ENCODE peak calls at places on chromosomes 6 and 20, in six cellular contexts. P, U, V, Z, F and L are unnamed samples.

GRCh38 chr20:2032168-2032567 is 38.3 kb upstream of the PDYN start:
- DNase-seq in P (no peak), U (no peak), V (no peak), Z (no peak), F (no peak), L (no peak)

GRCh38 chr6:157135691-157136090 is 187.6 kb downstream of the TMEM242 start:
- DNase-seq in P (no peak), U (no peak), V (no peak), Z (no peak), F (no peak), L (peak)

GRCh38 chr20:35363190-35363589 is 48.6 kb downstream of the UQCC1 start:
- DNase-seq in P (no peak), U (no peak), V (no peak), Z (peak), F (no peak), L (no peak)

GRCh38 chr6:34174846-34175399 is 29.0 kb upstream of the GRM4 start:
- DNase-seq in P (no peak), U (no peak), V (no peak), Z (no peak), F (no peak), L (no peak)

GRCh38 chr20:17902531-17903083 is 66.0 kb downstream of the SNX5 start:
- DNase-seq in P (no peak), U (no peak), V (no peak), Z (no peak), F (no peak), L (no peak)

GRCh38 chr6:110581682-110582081 is 105.3 kb upstream of the SLC22A16 start:
- DNase-seq in P (no peak), U (no peak), V (no peak), Z (no peak), F (no peak), L (no peak)

GRCh38 chr20:5065489-5066383 is 54.0 kb downstream of the PCNA start:
- DNase-seq in P (no peak), U (no peak), V (no peak), Z (peak), F (peak), L (peak)

GRCh38 chr20:40868568-40869223 is 159.9 kb upstream of the TOP1 start:
- DNase-seq in P (no peak), U (no peak), V (no peak), Z (no peak), F (peak), L (peak)

GRCh38 chr20:5845686-5846651 is 95.8 kb downstream of the SHLD1 start:
- DNase-seq in P (peak), U (no peak), V (peak), Z (no peak), F (no peak), L (peak)

GRCh38 chr6:169171951-169172350 is 81.7 kb downstream of the THBS2 start:
- DNase-seq in P (no peak), U (no peak), V (no peak), Z (no peak), F (no peak), L (peak)

GRCh38 chr20:13211956-13212618 is 9.0 kb upstream of the ISM1 start:
- DNase-seq in P (no peak), U (no peak), V (no peak), Z (no peak), F (no peak), L (no peak)

GRCh38 chr6:28656715-28657114 is 131.0 kb downstream of the GPX5 start:
- DNase-seq in P (no peak), U (no peak), V (no peak), Z (no peak), F (no peak), L (no peak)

GRCh38 chr6:152277826-152278247 is 359.3 kb downstream of the SYNE1 start:
- DNase-seq in P (no peak), U (no peak), V (no peak), Z (no peak), F (no peak), L (no peak)

GRCh38 chr6:22029169-22029568 is 267.7 kb downstream of the PRL start:
- DNase-seq in P (no peak), U (no peak), V (no peak), Z (no peak), F (no peak), L (no peak)

GRCh38 chr20:38094373-38094775 is 60.8 kb downstream of the RPRD1B start:
- DNase-seq in P (no peak), U (no peak), V (peak), Z (peak), F (peak), L (peak)

GRCh38 chr6:123926000-123926399 is 122.3 kb downstream of the NKAIN2 start:
- DNase-seq in P (no peak), U (no peak), V (no peak), Z (no peak), F (no peak), L (no peak)

GRCh38 chr20:63955281-63955845 is 853 bp downstream of the UCKL1 start:
- DNase-seq in P (peak), U (no peak), V (peak), Z (peak), F (no peak), L (peak)

GRCh38 chr6:33707771-33708170 is 3.7 kb downstream of the UQCC2 start:
- DNase-seq in P (no peak), U (no peak), V (no peak), Z (no peak), F (no peak), L (no peak)

GRCh38 chr6:6105472-6106036 is 98.8 kb upstream of the NRN1 start:
- DNase-seq in P (no peak), U (no peak), V (no peak), Z (peak), F (no peak), L (no peak)

GRCh38 chr20:24566656-24567055 is 97.2 kb downstream of the SYNDIG1 start:
- DNase-seq in P (no peak), U (no peak), V (no peak), Z (no peak), F (no peak), L (no peak)

GRCh38 chr6:52523363-52524207 is 53.3 kb downstream of the TRAM2 start:
- DNase-seq in P (no peak), U (no peak), V (no peak), Z (no peak), F (no peak), L (no peak)

GRCh38 chr20:4519530-4519929 is 202.2 kb upstream of the PRND start:
- DNase-seq in P (no peak), U (no peak), V (no peak), Z (peak), F (no peak), L (no peak)

GRCh38 chr20:37075932-37076685 is 19.7 kb downstream of the RBL1 start:
- DNase-seq in P (no peak), U (no peak), V (no peak), Z (no peak), F (no peak), L (no peak)

GRCh38 chr6:121641158-121641557 is 205.7 kb downstream of the GJA1 start:
- DNase-seq in P (no peak), U (no peak), V (no peak), Z (no peak), F (no peak), L (no peak)

GRCh38 chr20:8875586-8875985 is 193.3 kb upstream of the PLCB4 start:
- DNase-seq in P (no peak), U (no peak), V (no peak), Z (no peak), F (no peak), L (no peak)

GRCh38 chr6:158817298-158818007 is 1.7 kb downstream of the EZR start:
- DNase-seq in P (no peak), U (no peak), V (peak), Z (peak), F (no peak), L (no peak)